ENCODE peak calls at places on chromosomes 1 and 21, in five cellular contexts. One of them, this sample, is unnamed.

GRCh38 chr1:109959974-109960744 is 24.4 kb upstream of the AHCYL1 start:
- DNase-seq in pancreas: no peak
- DNase-seq in neural progenitor cell: peak
- DNase-seq in tibial artery: no peak
- DNase-seq in osteoblast: peak
- DNase-seq in this sample: no peak

GRCh38 chr1:185645686-185646085 is 88.5 kb upstream of the HMCN1 start:
- DNase-seq in pancreas: no peak
- DNase-seq in neural progenitor cell: no peak
- DNase-seq in tibial artery: no peak
- DNase-seq in osteoblast: peak
- DNase-seq in this sample: no peak

GRCh38 chr1:116130376-116130775 is 19.2 kb downstream of the MAB21L3 start:
- DNase-seq in pancreas: no peak
- DNase-seq in neural progenitor cell: no peak
- DNase-seq in tibial artery: no peak
- DNase-seq in osteoblast: no peak
- DNase-seq in this sample: no peak

GRCh38 chr1:116390195-116390594 is 17.2 kb downstream of the ATP1A1 start:
- DNase-seq in pancreas: no peak
- DNase-seq in neural progenitor cell: no peak
- DNase-seq in tibial artery: no peak
- DNase-seq in osteoblast: no peak
- DNase-seq in this sample: no peak

GRCh38 chr1:51295926-51296325 is 34.4 kb downstream of the TTC39A start:
- DNase-seq in pancreas: no peak
- DNase-seq in neural progenitor cell: no peak
- DNase-seq in tibial artery: no peak
- DNase-seq in osteoblast: no peak
- DNase-seq in this sample: no peak

GRCh38 chr1:5917281-5917590 is 75.0 kb downstream of the NPHP4 start:
- DNase-seq in pancreas: no peak
- DNase-seq in neural progenitor cell: no peak
- DNase-seq in tibial artery: no peak
- DNase-seq in osteoblast: peak
- DNase-seq in this sample: no peak

GRCh38 chr1:29180497-29181412 is 945 bp downstream of the SRSF4 start:
- DNase-seq in pancreas: no peak
- DNase-seq in neural progenitor cell: no peak
- DNase-seq in tibial artery: peak
- DNase-seq in osteoblast: peak
- DNase-seq in this sample: no peak

GRCh38 chr1:4617506-4617905 is 36.9 kb upstream of the AJAP1 start:
- DNase-seq in pancreas: no peak
- DNase-seq in neural progenitor cell: no peak
- DNase-seq in tibial artery: no peak
- DNase-seq in osteoblast: peak
- DNase-seq in this sample: no peak

GRCh38 chr1:170126691-170127090 is 19.1 kb upstream of the NTMT2 start:
- DNase-seq in pancreas: no peak
- DNase-seq in neural progenitor cell: peak
- DNase-seq in tibial artery: no peak
- DNase-seq in osteoblast: peak
- DNase-seq in this sample: no peak

GRCh38 chr1:75342799-75343198 is 208.6 kb downstream of the LHX8 start:
- DNase-seq in pancreas: no peak
- DNase-seq in neural progenitor cell: peak
- DNase-seq in tibial artery: no peak
- DNase-seq in osteoblast: no peak
- DNase-seq in this sample: no peak

GRCh38 chr1:150006881-150007401 is 3.6 kb downstream of the OTUD7B start:
- DNase-seq in pancreas: no peak
- DNase-seq in neural progenitor cell: no peak
- DNase-seq in tibial artery: no peak
- DNase-seq in osteoblast: peak
- DNase-seq in this sample: no peak

GRCh38 chr1:70227439-70227838 is 6.3 kb downstream of the SRSF11 start:
- DNase-seq in pancreas: no peak
- DNase-seq in neural progenitor cell: no peak
- DNase-seq in tibial artery: no peak
- DNase-seq in osteoblast: no peak
- DNase-seq in this sample: no peak

GRCh38 chr1:81731989-81732388 is 68.7 kb upstream of the ADGRL2 start:
- DNase-seq in pancreas: no peak
- DNase-seq in neural progenitor cell: no peak
- DNase-seq in tibial artery: no peak
- DNase-seq in osteoblast: no peak
- DNase-seq in this sample: no peak

GRCh38 chr21:36022704-36023103 is 37.6 kb downstream of the SETD4 start:
- DNase-seq in pancreas: no peak
- DNase-seq in neural progenitor cell: no peak
- DNase-seq in tibial artery: no peak
- DNase-seq in osteoblast: no peak
- DNase-seq in this sample: no peak

GRCh38 chr1:94280541-94280940 is 43.2 kb upstream of the ARHGAP29 start:
- DNase-seq in pancreas: no peak
- DNase-seq in neural progenitor cell: no peak
- DNase-seq in tibial artery: no peak
- DNase-seq in osteoblast: no peak
- DNase-seq in this sample: no peak

GRCh38 chr1:194624833-194625232 is 1438.4 kb upstream of the B3GALT2 start:
- DNase-seq in pancreas: no peak
- DNase-seq in neural progenitor cell: peak
- DNase-seq in tibial artery: no peak
- DNase-seq in osteoblast: no peak
- DNase-seq in this sample: no peak

GRCh38 chr1:24481098-24481497 is 21.5 kb upstream of the RCAN3 start:
- DNase-seq in pancreas: no peak
- DNase-seq in neural progenitor cell: no peak
- DNase-seq in tibial artery: no peak
- DNase-seq in osteoblast: no peak
- DNase-seq in this sample: no peak

GRCh38 chr1:110308247-110308646 is 30.9 kb upstream of the RBM15 start:
- DNase-seq in pancreas: no peak
- DNase-seq in neural progenitor cell: no peak
- DNase-seq in tibial artery: no peak
- DNase-seq in osteoblast: peak
- DNase-seq in this sample: no peak

GRCh38 chr1:234772345-234773147 is 162.6 kb upstream of the IRF2BP2 start:
- DNase-seq in pancreas: no peak
- DNase-seq in neural progenitor cell: no peak
- DNase-seq in tibial artery: peak
- DNase-seq in osteoblast: peak
- DNase-seq in this sample: peak

GRCh38 chr1:32886012-32886827 is at the start of gene HPCA:
- DNase-seq in pancreas: peak
- DNase-seq in neural progenitor cell: peak
- DNase-seq in tibial artery: no peak
- DNase-seq in osteoblast: peak
- DNase-seq in this sample: no peak

GRCh38 chr1:197948926-197949899 is 32.0 kb downstream of the LHX9 start:
- DNase-seq in pancreas: no peak
- DNase-seq in neural progenitor cell: no peak
- DNase-seq in tibial artery: no peak
- DNase-seq in osteoblast: no peak
- DNase-seq in this sample: no peak

GRCh38 chr1:221961532-221962292 is 219.8 kb upstream of the DUSP10 start:
- DNase-seq in pancreas: no peak
- DNase-seq in neural progenitor cell: no peak
- DNase-seq in tibial artery: no peak
- DNase-seq in osteoblast: peak
- DNase-seq in this sample: no peak

GRCh38 chr1:151729966-151730291 is 8.6 kb downstream of the RIIAD1 start:
- DNase-seq in pancreas: no peak
- DNase-seq in neural progenitor cell: no peak
- DNase-seq in tibial artery: no peak
- DNase-seq in osteoblast: peak
- DNase-seq in this sample: no peak

GRCh38 chr1:227780101-227781044 is 35.1 kb upstream of the PRSS38 start:
- DNase-seq in pancreas: peak
- DNase-seq in neural progenitor cell: no peak
- DNase-seq in tibial artery: peak
- DNase-seq in osteoblast: no peak
- DNase-seq in this sample: peak

GRCh38 chr1:71047635-71048607 is at the start of gene PTGER3:
- DNase-seq in pancreas: peak
- DNase-seq in neural progenitor cell: peak
- DNase-seq in tibial artery: peak
- DNase-seq in osteoblast: peak
- DNase-seq in this sample: no peak

GRCh38 chr1:7853341-7854026 is 619 bp upstream of the UTS2 start:
- DNase-seq in pancreas: no peak
- DNase-seq in neural progenitor cell: no peak
- DNase-seq in tibial artery: no peak
- DNase-seq in osteoblast: no peak
- DNase-seq in this sample: no peak

GRCh38 chr1:51664412-51665240 is 47.7 kb downstream of the OSBPL9 start:
- DNase-seq in pancreas: no peak
- DNase-seq in neural progenitor cell: no peak
- DNase-seq in tibial artery: no peak
- DNase-seq in osteoblast: peak
- DNase-seq in this sample: no peak

GRCh38 chr1:184567016-184567415 is 180.2 kb downstream of the C1orf21 start:
- DNase-seq in pancreas: no peak
- DNase-seq in neural progenitor cell: no peak
- DNase-seq in tibial artery: no peak
- DNase-seq in osteoblast: no peak
- DNase-seq in this sample: no peak

GRCh38 chr1:184562801-184563200 is 176.0 kb downstream of the C1orf21 start:
- DNase-seq in pancreas: no peak
- DNase-seq in neural progenitor cell: no peak
- DNase-seq in tibial artery: no peak
- DNase-seq in osteoblast: no peak
- DNase-seq in this sample: no peak

GRCh38 chr1:184559117-184559713 is 172.4 kb downstream of the C1orf21 start:
- DNase-seq in pancreas: no peak
- DNase-seq in neural progenitor cell: no peak
- DNase-seq in tibial artery: no peak
- DNase-seq in osteoblast: no peak
- DNase-seq in this sample: no peak

GRCh38 chr1:184567648-184568047 is 180.8 kb downstream of the C1orf21 start:
- DNase-seq in pancreas: no peak
- DNase-seq in neural progenitor cell: peak
- DNase-seq in tibial artery: no peak
- DNase-seq in osteoblast: no peak
- DNase-seq in this sample: no peak

GRCh38 chr1:184563308-184563707 is 176.5 kb downstream of the C1orf21 start:
- DNase-seq in pancreas: no peak
- DNase-seq in neural progenitor cell: no peak
- DNase-seq in tibial artery: no peak
- DNase-seq in osteoblast: peak
- DNase-seq in this sample: no peak
- TF ChIP-seq CTCF in pancreas: peak
- TF ChIP-seq CTCF in neural progenitor cell: peak
- TF ChIP-seq CTCF in tibial artery: peak
- TF ChIP-seq CTCF in osteoblast: peak
- TF ChIP-seq CTCF in this sample: peak

GRCh38 chr21:26487981-26488480 is 85.1 kb downstream of the CYYR1 start:
- DNase-seq in pancreas: no peak
- DNase-seq in neural progenitor cell: no peak
- DNase-seq in tibial artery: no peak
- DNase-seq in osteoblast: no peak
- DNase-seq in this sample: no peak

GRCh38 chr21:26489781-26490180 is 83.3 kb downstream of the CYYR1 start:
- DNase-seq in pancreas: no peak
- DNase-seq in neural progenitor cell: no peak
- DNase-seq in tibial artery: no peak
- DNase-seq in osteoblast: no peak
- DNase-seq in this sample: no peak

GRCh38 chr21:26495283-26495849 is 77.7 kb downstream of the CYYR1 start:
- DNase-seq in pancreas: no peak
- DNase-seq in neural progenitor cell: no peak
- DNase-seq in tibial artery: no peak
- DNase-seq in osteoblast: peak
- DNase-seq in this sample: no peak

GRCh38 chr21:26491663-26492062 is 81.4 kb downstream of the CYYR1 start:
- DNase-seq in pancreas: no peak
- DNase-seq in neural progenitor cell: no peak
- DNase-seq in tibial artery: no peak
- DNase-seq in osteoblast: no peak
- DNase-seq in this sample: no peak

DNA sequence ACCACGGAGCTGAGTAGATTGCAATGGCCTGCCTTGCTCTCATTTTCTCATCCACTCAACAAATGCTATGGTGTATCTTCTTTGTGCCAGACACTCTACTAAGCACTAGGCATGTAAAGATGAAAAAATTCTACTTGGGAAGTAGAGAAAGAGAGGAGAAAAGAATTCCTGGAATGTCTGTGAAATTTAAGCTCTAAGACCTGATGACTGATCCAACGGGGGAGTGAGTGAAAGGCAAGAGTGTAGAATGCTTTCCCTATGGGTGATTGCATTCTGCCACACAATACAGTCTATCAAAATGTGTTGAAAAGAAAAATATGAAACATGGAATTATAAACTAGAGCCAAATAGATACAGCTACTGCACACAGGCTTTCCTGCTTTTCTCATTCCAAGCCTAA is 82.3 kb downstream of the CYYR1 start:
- DNase-seq in pancreas: no peak
- DNase-seq in neural progenitor cell: peak
- DNase-seq in tibial artery: no peak
- DNase-seq in osteoblast: no peak
- DNase-seq in this sample: no peak
- H3K4me3 ChIP-seq in pancreas: no peak
- H3K4me3 ChIP-seq in neural progenitor cell: peak
- H3K4me3 ChIP-seq in tibial artery: no peak
- H3K4me3 ChIP-seq in osteoblast: no peak
- H3K4me3 ChIP-seq in this sample: no peak

GRCh38 chr1:203754455-203754864 is 10.5 kb upstream of the LAX1 start:
- DNase-seq in pancreas: no peak
- DNase-seq in neural progenitor cell: no peak
- DNase-seq in tibial artery: no peak
- DNase-seq in osteoblast: no peak
- DNase-seq in this sample: no peak

GRCh38 chr1:203746281-203746680 is 18.7 kb upstream of the LAX1 start:
- DNase-seq in pancreas: no peak
- DNase-seq in neural progenitor cell: no peak
- DNase-seq in tibial artery: no peak
- DNase-seq in osteoblast: no peak
- DNase-seq in this sample: no peak

DNA sequence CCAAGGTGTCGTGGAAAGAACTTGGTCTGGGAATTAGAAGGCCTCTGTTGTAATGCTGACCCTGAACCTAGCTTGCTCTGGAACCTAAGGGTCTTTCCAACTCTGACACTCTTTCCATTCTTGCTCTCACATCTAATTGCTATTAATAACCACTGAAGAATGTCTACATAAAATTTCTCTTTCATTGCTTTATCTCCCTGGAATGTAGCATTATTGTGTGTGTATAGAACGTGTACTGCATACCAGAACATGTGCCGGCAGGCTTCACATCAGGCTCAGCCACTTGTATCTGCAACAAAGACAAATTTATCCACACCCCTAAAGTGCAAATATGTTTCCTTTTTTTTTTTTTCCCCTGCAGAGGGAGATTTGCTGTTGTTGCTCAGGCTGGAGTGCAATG is 13.9 kb upstream of the LAX1 start:
- DNase-seq in pancreas: no peak
- DNase-seq in neural progenitor cell: no peak
- DNase-seq in tibial artery: no peak
- DNase-seq in osteoblast: no peak
- DNase-seq in this sample: no peak
- TF ChIP-seq CTCF in pancreas: no peak
- TF ChIP-seq CTCF in neural progenitor cell: no peak
- TF ChIP-seq CTCF in tibial artery: no peak
- TF ChIP-seq CTCF in osteoblast: no peak
- TF ChIP-seq CTCF in this sample: no peak

GRCh38 chr1:165699577-165699976 is 1.2 kb upstream of the ALDH9A1 start:
- DNase-seq in pancreas: no peak
- DNase-seq in neural progenitor cell: peak
- DNase-seq in tibial artery: no peak
- DNase-seq in osteoblast: no peak
- DNase-seq in this sample: no peak
- H3K4me3 ChIP-seq in pancreas: no peak
- H3K4me3 ChIP-seq in neural progenitor cell: no peak
- H3K4me3 ChIP-seq in tibial artery: no peak
- H3K4me3 ChIP-seq in osteoblast: no peak
- H3K4me3 ChIP-seq in this sample: no peak

This sample was measured in dorsolateral prefrontal cortex.